ENCODE peak calls at places on chromosomes 3 and 15, in nine cellular contexts. M, Q, E, F, P, L, B, T and N are unnamed samples.

GRCh38 chr3:42871592-42872196 is 4.0 kb downstream of the CYP8B1 start:
- DNase-seq in F (no peak), M (no peak), Q (no peak), L (no peak), B (no peak), T (no peak), E (no peak), P (no peak), N (no peak)

GRCh38 chr3:187020376-187020775 is 90.0 kb downstream of the ST6GAL1 start:
- DNase-seq in B (no peak), L (peak), Q (no peak), E (no peak), F (no peak), T (no peak), M (no peak), P (no peak), N (no peak)

GRCh38 chr3:33803252-33803651 is 4.8 kb downstream of the PDCD6IP start:
- DNase-seq in L (no peak), T (no peak), B (no peak), E (no peak), P (no peak), Q (no peak), M (no peak), F (no peak), N (no peak)

GRCh38 chr3:66255865-66256264 is 35.1 kb downstream of the SLC25A26 start:
- DNase-seq in Q (no peak), E (no peak), M (no peak), B (no peak), P (no peak), F (no peak), L (no peak), T (no peak), N (no peak)

GRCh38 chr3:138916824-138917223 is 30.1 kb downstream of the FOXL2 start:
- DNase-seq in P (no peak), T (peak), F (no peak), L (no peak), M (no peak), E (no peak), Q (no peak), B (no peak), N (no peak)

GRCh38 chr3:4776980-4777581 is 202.2 kb upstream of the BHLHE40 start:
- DNase-seq in F (no peak), B (no peak), L (no peak), E (no peak), T (no peak), M (no peak), Q (no peak), P (no peak), N (no peak)

GRCh38 chr15:78216276-78217229 is 17.8 kb downstream of the ACSBG1 start:
- DNase-seq in M (peak), E (no peak), L (no peak), P (no peak), T (no peak), F (no peak), Q (no peak), B (peak), N (no peak)

GRCh38 chr3:37863552-37863865 is 1.8 kb downstream of the CTDSPL start:
- DNase-seq in B (no peak), P (no peak), Q (no peak), L (no peak), M (no peak), F (no peak), T (no peak), E (no peak), N (no peak)

GRCh38 chr15:34773916-34774315 is 19.1 kb upstream of the GJD2 start:
- DNase-seq in B (no peak), Q (no peak), L (no peak), P (no peak), F (no peak), T (no peak), M (no peak), E (no peak), N (no peak)

DNA sequence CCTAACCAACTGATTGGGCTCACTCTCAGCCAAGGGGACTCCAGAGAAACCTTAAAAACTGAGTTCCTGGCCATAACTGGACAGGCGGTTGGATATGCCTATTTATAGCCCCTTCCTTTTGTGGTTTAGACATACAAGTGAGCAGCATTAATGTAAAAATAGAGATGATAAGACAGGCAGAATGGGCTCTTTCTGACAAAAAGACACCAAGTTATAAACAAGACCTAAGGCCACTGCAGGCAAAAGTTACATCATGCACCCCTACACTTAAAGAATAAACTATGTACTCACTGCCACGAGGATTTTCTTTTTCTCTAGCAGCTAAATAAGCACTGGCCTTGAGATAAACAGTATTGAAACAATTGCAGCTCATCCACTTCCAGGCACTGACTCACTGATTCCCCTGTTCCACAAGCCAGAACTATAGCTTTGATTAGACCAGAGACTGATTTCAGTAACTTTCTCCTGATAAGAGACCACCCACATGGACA is 30.1 kb downstream of the SUCNR1 start:
- DNase-seq in B (peak), M (peak), T (no peak), L (no peak), Q (no peak), F (no peak), P (no peak), E (no peak), N (no peak)
- TF ChIP-seq CTCF in B (no peak), M (no peak), T (no peak), L (no peak), Q (no peak), F (no peak), P (no peak), E (no peak), N (no peak)

DNA sequence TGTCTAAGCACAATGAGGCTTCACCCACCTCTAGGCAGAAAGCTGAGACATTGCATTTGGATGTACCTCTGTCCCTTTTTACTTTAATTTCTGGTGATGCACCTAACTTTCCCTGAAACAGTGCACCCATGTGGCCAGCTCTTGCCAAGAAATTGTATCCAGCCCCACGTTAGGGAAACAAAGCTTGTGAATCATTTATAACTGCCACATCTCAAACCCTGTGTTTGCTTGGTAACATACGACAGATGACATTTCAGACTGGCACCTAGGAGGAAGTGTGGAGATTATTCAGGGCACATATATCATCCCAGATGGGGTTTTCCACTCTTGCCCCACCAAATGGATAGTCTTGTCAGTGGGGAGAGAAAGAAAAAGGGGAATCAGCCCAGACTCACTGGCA is 2.1 kb downstream of the CYB561D2 start:
- DNase-seq in M (no peak), E (no peak), Q (no peak), F (no peak), P (no peak), T (no peak), B (peak), L (no peak), N (no peak)
- TF ChIP-seq CTCF in M (no peak), E (no peak), Q (peak), F (peak), P (no peak), T (no peak), B (peak), L (no peak), N (no peak)

GRCh38 chr3:62332771-62333381 is 40.5 kb downstream of the FEZF2 start:
- DNase-seq in P (no peak), F (no peak), M (no peak), B (peak), E (no peak), L (no peak), Q (peak), T (no peak), N (no peak)
- TF ChIP-seq CTCF in P (no peak), F (peak), M (peak), B (peak), E (peak), L (no peak), Q (peak), T (no peak), N (peak)

DNA sequence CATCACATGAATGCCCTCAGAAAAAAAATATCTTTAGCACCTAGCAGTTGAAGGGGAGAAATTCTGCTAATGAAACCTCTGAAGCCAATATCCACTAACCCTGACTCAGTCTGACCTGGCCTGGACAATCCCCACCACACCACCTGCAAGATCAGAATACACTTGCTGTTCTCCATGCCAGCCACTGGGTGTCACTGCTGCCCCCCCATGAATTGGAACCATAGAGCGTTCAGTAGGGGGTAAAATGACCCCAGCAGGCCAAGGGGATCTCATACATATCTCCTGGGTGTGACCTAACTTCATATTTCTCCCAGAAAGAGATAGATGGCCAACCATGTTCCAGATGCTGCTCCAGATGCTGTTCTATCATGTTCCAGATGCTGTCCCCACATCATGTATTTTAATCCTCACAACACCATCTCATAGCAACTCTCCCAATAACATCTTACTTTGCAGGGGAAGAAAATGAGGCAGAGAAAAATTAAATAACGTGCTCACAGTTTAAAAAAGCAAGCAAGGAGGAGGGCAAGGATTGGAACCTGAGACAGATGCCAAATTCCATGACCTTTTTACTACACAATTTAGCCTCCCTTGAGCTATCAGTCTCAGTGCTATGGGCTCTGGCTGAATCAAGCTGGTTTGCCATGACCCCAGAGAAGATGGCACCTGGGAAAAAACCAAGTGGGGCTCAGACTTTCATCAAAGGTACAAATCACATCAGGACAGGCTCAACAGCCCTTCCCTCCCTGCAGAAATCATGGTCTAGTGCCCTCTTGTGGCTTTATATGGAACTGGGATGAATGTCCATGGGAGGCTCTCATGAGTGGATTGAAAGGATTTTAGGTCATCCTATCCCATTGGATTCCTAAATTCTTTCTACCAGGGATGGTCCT is 12.4 kb downstream of the NTRK3 start:
- DNase-seq in T (no peak), E (peak), Q (no peak), F (no peak), P (no peak), B (no peak), M (no peak), L (peak), N (no peak)
- TF ChIP-seq CTCF in T (no peak), E (peak), Q (peak), F (peak), P (no peak), B (peak), M (peak), L (peak), N (peak)

DNA sequence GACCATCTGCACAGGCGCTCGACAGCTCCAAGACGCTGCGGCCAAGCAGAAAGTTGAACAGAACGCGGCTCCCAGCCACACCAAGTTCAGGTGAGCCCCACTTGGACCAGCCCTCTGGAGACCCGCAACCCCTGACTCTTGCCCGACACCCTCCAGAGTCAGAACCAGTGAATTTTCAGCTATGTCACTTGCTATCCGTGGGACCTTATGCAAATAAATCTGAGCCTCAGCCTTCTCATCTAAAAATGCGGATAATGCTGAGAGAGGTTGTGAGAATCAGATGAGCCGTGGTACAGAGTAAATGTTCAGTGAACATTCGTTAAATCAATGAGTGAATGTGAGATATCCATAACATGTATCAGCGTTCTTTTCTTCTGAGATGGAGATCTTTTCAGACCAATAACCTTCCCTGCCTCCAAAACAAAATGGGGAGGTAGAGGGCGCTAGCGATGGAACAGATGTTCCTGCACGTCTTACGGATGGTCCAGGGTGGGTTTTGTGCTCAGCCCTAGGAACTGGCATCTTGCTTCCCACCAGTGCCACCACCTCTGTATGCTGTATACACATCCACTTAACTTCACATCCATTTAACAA is 524 bp downstream of the MRPS11 start:
- DNase-seq in Q (no peak), B (no peak), T (no peak), E (no peak), F (no peak), M (no peak), L (peak), P (no peak), N (no peak)
- TF ChIP-seq CTCF in Q (peak), B (peak), T (no peak), E (no peak), F (peak), M (no peak), L (peak), P (no peak), N (no peak)

GRCh38 chr15:76588811-76589747 is 252.5 kb downstream of the ISL2 start:
- DNase-seq in T (no peak), M (no peak), P (no peak), B (no peak), F (no peak), Q (no peak), L (no peak), E (no peak), N (no peak)
- TF ChIP-seq CTCF in T (no peak), M (no peak), P (no peak), B (no peak), F (no peak), Q (no peak), L (no peak), E (no peak), N (no peak)

GRCh38 chr15:68501616-68502015 is 69.7 kb upstream of the ITGA11 start:
- DNase-seq in F (no peak), T (no peak), E (no peak), M (no peak), P (no peak), B (no peak), Q (no peak), L (peak), N (no peak)
- TF ChIP-seq CTCF in F (no peak), T (no peak), E (no peak), M (no peak), P (no peak), B (no peak), Q (no peak), L (no peak), N (no peak)

DNA sequence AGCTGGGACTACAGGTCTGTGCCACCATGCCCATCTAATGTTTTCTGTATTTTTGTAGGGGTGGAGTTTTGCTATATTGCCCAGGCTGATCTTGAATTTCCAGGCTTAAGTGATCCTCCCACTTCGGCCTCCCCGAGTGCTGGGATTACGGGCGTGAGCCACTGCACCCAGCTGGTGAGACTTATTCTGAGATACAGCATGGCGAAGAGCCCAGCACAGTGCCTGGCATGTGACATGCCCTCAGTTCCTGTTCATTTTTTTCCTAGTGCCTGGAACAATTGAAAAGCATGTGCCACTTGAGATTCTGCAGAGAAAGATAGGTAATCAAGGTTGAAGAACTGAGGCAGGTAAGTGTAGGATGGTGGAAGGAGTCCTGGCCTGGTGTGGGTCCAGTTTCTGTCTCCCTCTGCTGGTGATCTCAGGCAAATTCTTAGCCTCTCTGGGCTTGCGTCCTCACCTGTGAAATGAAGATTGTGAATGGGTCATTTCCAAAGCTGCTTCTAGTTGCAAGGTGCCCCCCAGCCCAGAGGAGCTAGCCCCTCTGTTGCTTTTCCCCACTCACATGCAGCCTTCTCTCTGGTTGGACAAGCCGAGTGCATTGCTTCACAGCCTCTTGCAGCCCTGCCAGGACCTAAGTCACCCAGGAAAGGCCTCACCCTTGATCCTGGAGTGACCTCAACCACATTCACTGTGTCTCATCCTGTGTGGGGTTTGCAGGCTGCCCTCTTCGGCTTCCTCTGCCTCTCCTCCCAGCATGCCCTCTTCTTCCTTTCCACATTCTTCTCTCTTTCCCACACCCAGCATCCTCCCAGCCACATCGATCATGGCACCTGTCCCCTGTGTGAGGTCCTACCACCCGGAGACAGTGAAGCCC is 4.3 kb upstream of the RHCG start:
- DNase-seq in E (no peak), Q (no peak), B (no peak), P (no peak), M (no peak), F (no peak), T (no peak), L (no peak), N (no peak)
- TF ChIP-seq CTCF in E (peak), Q (peak), B (peak), P (no peak), M (no peak), F (peak), T (no peak), L (peak), N (no peak)

DNA sequence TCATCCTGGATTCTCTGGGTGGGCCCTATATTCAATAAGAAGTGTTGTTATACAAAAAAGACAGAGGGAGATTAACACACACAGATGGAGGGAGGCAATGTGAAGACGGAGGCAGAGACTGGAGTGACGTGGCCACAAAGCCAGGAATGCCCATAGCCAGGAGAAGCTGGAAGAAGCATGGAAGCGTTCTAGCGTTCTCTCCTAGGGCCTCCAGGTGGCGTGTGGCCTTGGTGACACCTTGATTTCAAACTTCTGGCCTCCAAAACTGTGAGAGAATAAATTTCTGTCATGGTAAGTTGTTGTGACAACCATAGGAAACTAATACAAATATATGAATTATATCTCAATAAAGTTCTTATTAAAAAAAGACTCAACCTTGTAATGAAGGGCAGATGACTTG is 21.3 kb downstream of the THBS1 start:
- DNase-seq in F (no peak), T (no peak), P (no peak), Q (no peak), E (no peak), B (no peak), L (no peak), M (no peak), N (no peak)
- TF ChIP-seq CTCF in F (peak), T (no peak), P (no peak), Q (peak), E (no peak), B (peak), L (peak), M (no peak), N (no peak)

GRCh38 chr3:126212629-126213375 is 32.4 kb upstream of the ALDH1L1 start:
- DNase-seq in T (peak), P (no peak), E (peak), Q (no peak), L (peak), F (no peak), B (peak), M (peak), N (no peak)
- TF ChIP-seq CTCF in T (no peak), P (no peak), E (peak), Q (peak), L (peak), F (peak), B (peak), M (peak), N (no peak)